ENCODE peak calls at places on chromosome 16, in five cellular contexts. Q is Peyer's patch, C is esophagus squamous epithelium, A is fibroblast of lung, G is A549. F is an unnamed sample.
A peak's percentile ranks its signal among the peaks of the same experiment; 100 is the strongest.

GRCh38 chr16:4904108-4904941 is 32.6 kb downstream of the PPL start:
- DNase-seq in Q (no peak), C (no peak), A (no peak), G (no peak), F (no peak)

GRCh38 chr16:9306753-9307152 is 215.3 kb downstream of the HAPSTR1 start:
- DNase-seq in Q (no peak), C (no peak), A (no peak), G (no peak), F (no peak)

GRCh38 chr16:81650982-81651562 is 128.0 kb upstream of the PLCG2 start:
- DNase-seq in Q (peak; percentile 71), C (no peak), A (peak; percentile 54), G (no peak), F (peak; percentile 80)

GRCh38 chr16:64738321-64738960 is 383.4 kb downstream of the CDH11 start:
- DNase-seq in Q (no peak), C (no peak), A (peak; percentile 88), G (no peak), F (no peak)

GRCh38 chr16:24367186-24367585 is 111.1 kb downstream of the CACNG3 start:
- DNase-seq in Q (no peak), C (no peak), A (no peak), G (no peak), F (no peak)

GRCh38 chr16:23836404-23837291 is 865 bp downstream of the PRKCB start:
- DNase-seq in Q (peak; percentile 85), C (no peak), A (no peak), G (no peak), F (no peak)

GRCh38 chr16:9594047-9594446 is 502.6 kb downstream of the HAPSTR1 start:
- DNase-seq in Q (no peak), C (no peak), A (no peak), G (no peak), F (no peak)

GRCh38 chr16:13957197-13958078 is 37.5 kb downstream of the ERCC4 start:
- DNase-seq in Q (peak; percentile 86), C (no peak), A (peak; percentile 98), G (peak; percentile 99), F (peak; percentile 76)

GRCh38 chr16:68378436-68379415 is 67.9 kb downstream of the PRMT7 start:
- DNase-seq in Q (no peak), C (no peak), A (no peak), G (no peak), F (no peak)

GRCh38 chr16:68377221-68377620 is 66.4 kb downstream of the PRMT7 start:
- DNase-seq in Q (no peak), C (no peak), A (no peak), G (no peak), F (no peak)

GRCh38 chr16:68376590-68376989 is 65.8 kb downstream of the PRMT7 start:
- DNase-seq in Q (no peak), C (no peak), A (no peak), G (no peak), F (no peak)

GRCh38 chr16:68379472-68380347 is 68.6 kb downstream of the SMPD3 start:
- DNase-seq in Q (no peak), C (no peak), A (no peak), G (no peak), F (no peak)

DNA sequence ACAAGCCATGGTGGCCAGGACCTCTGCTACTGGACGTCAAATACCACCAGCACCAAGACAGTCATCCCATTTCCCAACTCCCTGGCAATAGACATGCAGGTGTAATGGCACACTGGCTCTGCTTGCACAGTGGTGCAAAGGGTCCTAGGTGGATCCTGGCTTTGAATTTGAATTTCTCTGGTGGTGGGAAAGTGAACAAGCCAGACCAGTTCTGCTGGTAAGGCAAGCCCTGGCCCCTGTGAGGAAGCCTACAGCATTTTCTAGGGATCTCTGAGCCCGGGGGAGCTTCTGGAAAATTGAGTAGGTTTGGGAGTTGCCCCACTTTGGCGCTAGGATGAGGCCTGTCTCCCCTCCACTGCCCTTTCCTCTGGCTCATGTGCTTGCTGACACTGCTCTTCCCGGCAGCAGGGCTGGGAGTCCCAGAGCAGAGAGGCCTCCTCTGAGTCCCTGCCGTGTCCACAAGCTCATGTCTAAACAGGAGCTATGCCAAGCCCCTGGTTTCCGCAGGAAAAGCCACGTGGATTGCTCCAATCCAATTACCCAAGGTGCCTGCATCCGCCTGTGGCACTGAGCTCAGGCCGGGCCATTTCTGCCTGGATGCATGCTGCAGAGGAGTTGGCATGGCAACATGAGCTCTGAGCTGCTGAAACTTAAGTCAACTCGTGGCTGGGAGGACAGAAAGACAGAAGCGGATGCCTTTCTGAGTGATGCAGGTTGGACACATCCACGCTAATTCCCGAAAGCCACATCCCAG is 67.0 kb downstream of the PRMT7 start:
- DNase-seq in Q (no peak), C (no peak), A (peak; percentile 33), G (no peak), F (no peak)
- TF ChIP-seq CTCF in Q (no peak), C (no peak), A (no peak), G (no peak), F (no peak)

GRCh38 chr16:1151424-1152122 is 1.3 kb upstream of the CACNA1H start:
- DNase-seq in Q (no peak), C (no peak), A (no peak), G (no peak), F (no peak)
- H3K27ac ChIP-seq in Q (no peak overlapping the region), C (peak overlapping the region; percentile 72), A (no peak overlapping the region), G (peak overlapping the region; percentile 96), F (peak overlapping the region; percentile 20)

GRCh38 chr16:72590179-72590937 is 418.4 kb upstream of the PMFBP1 start:
- DNase-seq in Q (no peak), C (no peak), A (peak; percentile 29), G (no peak), F (no peak)
- H3K4me3 ChIP-seq in Q (no peak overlapping the region), C (no peak overlapping the region), A (no peak overlapping the region), G (no peak overlapping the region), F (no peak overlapping the region)

GRCh38 chr16:537415-538335 is 10.2 kb downstream of the CAPN15 start:
- DNase-seq in Q (no peak), C (no peak), A (no peak), G (no peak), F (no peak)
- TF ChIP-seq CTCF in Q (no peak), C (no peak), A (no peak), G (peak; percentile 10), F (no peak)

DNA sequence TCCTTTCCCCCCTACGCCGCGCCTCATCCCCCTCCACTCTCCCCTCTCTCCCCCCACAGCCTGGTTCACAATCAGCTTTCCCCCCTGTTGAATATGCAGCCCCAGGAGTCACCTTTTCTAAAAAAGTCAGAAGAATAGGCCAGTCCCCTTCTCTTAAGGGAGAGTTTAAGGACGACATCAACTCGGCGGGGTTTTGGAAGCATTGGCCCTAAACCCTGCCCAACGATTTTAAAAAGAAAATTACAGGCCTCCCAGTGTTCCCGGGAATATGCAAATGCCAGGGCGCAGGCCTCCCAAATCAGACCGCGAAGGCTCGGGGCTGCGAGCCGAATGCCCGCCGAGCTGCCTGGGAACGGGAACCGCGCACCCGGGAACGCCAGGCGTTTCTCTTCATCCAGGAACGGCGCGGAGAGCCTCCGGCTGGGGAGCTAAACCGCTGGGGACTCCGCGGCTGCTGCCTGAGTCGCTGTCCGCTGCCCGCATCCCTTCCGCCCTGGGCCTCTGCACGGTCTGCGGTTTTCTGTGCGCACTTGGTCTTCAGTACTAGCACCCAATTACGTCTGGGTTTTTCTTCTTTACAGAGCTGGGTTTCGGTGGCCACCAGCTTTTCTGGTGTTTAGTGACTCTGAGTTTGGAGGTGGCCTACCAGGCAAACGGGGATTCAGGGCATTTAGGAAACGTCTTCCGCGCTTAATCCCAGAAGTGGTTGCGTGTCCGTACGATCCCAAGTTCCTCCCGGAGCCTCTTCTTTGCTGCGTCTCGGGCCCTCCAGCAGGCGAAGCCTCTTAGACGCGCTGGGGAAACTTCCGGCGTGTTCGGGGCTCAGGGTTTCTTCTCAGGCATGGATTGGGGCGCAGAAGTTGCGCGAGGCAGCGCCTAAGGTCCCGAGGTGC is 5.7 kb downstream of the IRX5 start:
- DNase-seq in Q (no peak), C (no peak), A (peak; percentile 77), G (no peak), F (no peak)
- H3K27ac ChIP-seq in Q (no peak overlapping the region), C (peak overlapping the region; percentile 71), A (no peak overlapping the region), G (peak overlapping the region; percentile 78), F (no peak overlapping the region)

DNA sequence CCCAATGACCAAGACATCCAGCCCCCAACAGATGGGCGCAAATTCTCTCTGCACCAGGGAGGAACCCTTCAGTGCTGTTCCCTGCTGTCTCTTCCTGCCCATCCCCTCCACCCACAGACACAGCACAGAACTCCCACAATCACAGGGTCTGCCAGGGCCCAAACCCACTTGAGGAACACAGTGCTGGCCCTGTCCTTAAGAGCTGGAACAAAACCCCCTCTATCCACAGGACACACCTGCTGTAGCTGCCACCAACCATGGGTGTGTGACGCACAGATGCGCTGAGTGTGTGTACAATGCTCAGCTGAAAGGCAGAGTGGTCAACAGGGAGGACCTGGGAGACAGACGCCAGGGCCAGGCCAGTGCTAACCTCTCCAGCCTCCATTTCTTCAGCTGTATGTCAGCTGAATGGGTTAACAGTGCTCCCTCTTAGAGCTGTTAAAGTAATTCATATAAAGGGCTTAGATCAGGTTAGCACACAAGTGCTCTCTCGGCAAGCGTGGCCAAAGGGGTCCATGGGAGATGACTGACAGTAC is 62.1 kb downstream of the AMFR start:
- DNase-seq in Q (no peak), C (no peak), A (no peak), G (no peak), F (no peak)
- H3K4me3 ChIP-seq in Q (no peak overlapping the region), C (no peak overlapping the region), A (no peak overlapping the region), G (no peak overlapping the region), F (no peak overlapping the region)

DNA sequence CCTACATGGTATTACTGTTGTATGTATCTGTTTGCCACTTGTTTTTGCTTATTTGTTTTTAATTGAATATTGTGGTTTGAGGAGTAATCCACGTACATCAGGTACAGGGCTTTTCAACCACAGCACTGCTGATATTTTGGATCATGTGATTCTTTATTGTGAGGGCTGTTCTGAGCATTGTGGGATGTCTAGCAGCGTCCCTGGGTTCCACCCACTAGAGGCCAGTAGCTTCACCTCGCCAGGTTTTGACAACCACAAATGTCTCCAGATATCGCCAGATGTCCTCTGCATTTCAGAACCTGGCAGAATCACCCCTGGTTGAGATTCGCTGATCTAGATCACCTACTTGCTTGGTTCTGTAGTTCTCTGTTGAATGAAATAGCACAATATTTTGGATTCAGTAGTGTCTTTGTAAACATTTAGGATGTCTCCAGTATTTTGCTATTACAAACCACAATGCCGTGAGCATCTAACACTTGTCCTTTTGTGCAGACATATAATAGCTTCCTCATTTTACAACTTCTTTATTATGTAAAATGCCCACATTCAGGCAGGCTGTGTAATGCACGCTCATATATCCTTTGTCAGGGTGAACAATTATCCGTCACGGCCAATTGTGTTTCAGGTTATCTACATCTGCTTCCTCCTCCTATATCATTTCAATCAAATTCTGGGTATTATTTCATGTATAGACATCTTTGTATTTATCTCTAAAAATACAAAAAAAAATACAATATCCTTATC is 380.3 kb downstream of the SNX29 start:
- DNase-seq in Q (no peak), C (no peak), A (no peak), G (no peak), F (no peak)
- TF ChIP-seq CTCF in Q (no peak), C (no peak), A (no peak), G (no peak), F (no peak)